ENCODE peak calls at places on chromosomes 7 and 10, in nine cellular contexts. Q is GM23338, H is upper lobe of left lung, L is prostate gland, X is suprapubic skin, Y is SK-N-SH, B is HepG2, T is SK-N-MC, N is HCT116. J is an unnamed sample.
A peak's percentile ranks its signal among the peaks of the same experiment; 100 is the strongest.

GRCh38 chr7:2190531-2190930 is 42.2 kb downstream of the MAD1L1 start:
- DNase-seq in T (no peak), Q (no peak), H (no peak), N (no peak), X (no peak), B (no peak), L (no peak), Y (no peak), J (no peak)

GRCh38 chr10:117186832-117187615 is 10.3 kb upstream of the KCNK18 start:
- DNase-seq in B (no peak), Q (peak; percentile 55), X (no peak), L (no peak), N (peak; percentile 80), H (no peak), T (no peak), Y (no peak), J (no peak)

GRCh38 chr10:125111350-125111749 is 49.0 kb downstream of the CTBP2 start:
- DNase-seq in T (no peak), L (no peak), B (no peak), X (no peak), H (no peak), Q (no peak), Y (no peak), N (no peak), J (no peak)

GRCh38 chr7:42689626-42690025 is 222.2 kb downstream of the C7orf25 start:
- DNase-seq in B (no peak), Q (no peak), H (no peak), L (no peak), N (no peak), Y (no peak), T (no peak), X (no peak), J (no peak)

GRCh38 chr7:136194843-136195242 is 217.7 kb upstream of the MTPN start:
- DNase-seq in Q (no peak), B (no peak), X (no peak), Y (no peak), N (no peak), T (no peak), L (no peak), H (no peak), J (no peak)

GRCh38 chr7:43385856-43386255 is 197.1 kb upstream of the STK17A start:
- DNase-seq in B (no peak), X (no peak), H (no peak), L (no peak), Y (no peak), T (no peak), Q (no peak), N (no peak), J (no peak)

GRCh38 chr7:92720604-92721350 is 115.6 kb downstream of the CDK6 start:
- DNase-seq in N (no peak), Y (no peak), Q (no peak), B (no peak), T (no peak), X (no peak), L (no peak), H (no peak), J (no peak)

GRCh38 chr10:13272164-13272571 is 27.7 kb downstream of the PHYH start:
- DNase-seq in Q (peak; percentile 48), Y (peak; percentile 29), B (peak; percentile 21), H (no peak), L (peak; percentile 39), N (no peak), T (no peak), X (no peak), J (no peak)

GRCh38 chr7:12357508-12357907 is 46.2 kb downstream of the VWDE start:
- DNase-seq in X (no peak), N (no peak), Y (no peak), Q (no peak), L (no peak), T (no peak), B (no peak), H (no peak), J (no peak)

GRCh38 chr7:37410305-37411209 is 38.1 kb downstream of the ELMO1 start:
- DNase-seq in X (no peak), L (no peak), B (no peak), N (no peak), Q (no peak), T (no peak), H (no peak), Y (no peak), J (no peak)

GRCh38 chr7:132402751-132403245 is 173.5 kb downstream of the PLXNA4 start:
- DNase-seq in L (no peak), N (no peak), T (no peak), B (no peak), H (peak; percentile 24), Q (no peak), Y (no peak), X (peak; percentile 71), J (peak; percentile 63)

GRCh38 chr10:100729877-100730738 is 15.3 kb upstream of the PAX2 start:
- DNase-seq in B (no peak), X (no peak), T (no peak), Y (peak; percentile 70), L (no peak), N (no peak), H (peak; percentile 84), Q (peak; percentile 58), J (peak; percentile 60)

GRCh38 chr7:138208010-138208634 is 131.9 kb downstream of the AKR1D1 start:
- DNase-seq in T (no peak), N (no peak), L (no peak), Y (no peak), Q (peak; percentile 75), X (no peak), H (no peak), B (no peak), J (no peak)

GRCh38 chr10:113469796-113470195 is 83.1 kb upstream of the HABP2 start:
- DNase-seq in Q (no peak), X (no peak), H (no peak), Y (no peak), L (no peak), N (no peak), T (no peak), B (no peak), J (no peak)

GRCh38 chr10:44898665-44899064 is 12.5 kb upstream of the TMEM72 start:
- DNase-seq in B (no peak), L (no peak), Y (no peak), Q (no peak), X (no peak), H (no peak), N (no peak), T (no peak), J (no peak)

GRCh38 chr7:47573758-47574472 is 8.0 kb downstream of the TNS3 start:
- DNase-seq in N (no peak), B (peak; percentile 82), X (peak; percentile 68), Y (peak; percentile 79), T (peak; percentile 56), Q (no peak), L (no peak), H (no peak), J (no peak)
- TF ChIP-seq POLR2AphosphoS5 in N (no peak), B (no peak), X (no peak), Y (peak; percentile 98), T (no peak), Q (no peak), L (no peak), H (no peak), J (no peak)

GRCh38 chr10:114837690-114838089 is 16.1 kb downstream of the FHIP2A start:
- DNase-seq in T (no peak), L (no peak), B (no peak), H (no peak), Y (no peak), Q (no peak), X (no peak), N (no peak), J (no peak)
- H3K36me3 ChIP-seq in T (peaks cover 11% of the 10 kb centered on the region), L (no peaks in the 10 kb centered on the region), B (peaks cover 9% of the 10 kb centered on the region), H (peaks cover 30% of the 10 kb centered on the region), Y (peaks cover 86% of the 10 kb centered on the region), Q (peaks cover 7% of the 10 kb centered on the region), X (peaks cover 89% of the 10 kb centered on the region), N (peaks cover 25% of the 10 kb centered on the region), J (no peaks in the 10 kb centered on the region)

GRCh38 chr7:77859343-77859742 is 60.8 kb downstream of the PHTF2 start:
- DNase-seq in L (no peak), Q (no peak), H (no peak), X (no peak), Y (no peak), B (no peak), N (no peak), T (no peak), J (no peak)

GRCh38 chr7:77858278-77858677 is 59.7 kb downstream of the PHTF2 start:
- DNase-seq in Y (no peak), H (no peak), Q (no peak), T (no peak), B (no peak), X (no peak), N (no peak), L (no peak), J (no peak)

DNA sequence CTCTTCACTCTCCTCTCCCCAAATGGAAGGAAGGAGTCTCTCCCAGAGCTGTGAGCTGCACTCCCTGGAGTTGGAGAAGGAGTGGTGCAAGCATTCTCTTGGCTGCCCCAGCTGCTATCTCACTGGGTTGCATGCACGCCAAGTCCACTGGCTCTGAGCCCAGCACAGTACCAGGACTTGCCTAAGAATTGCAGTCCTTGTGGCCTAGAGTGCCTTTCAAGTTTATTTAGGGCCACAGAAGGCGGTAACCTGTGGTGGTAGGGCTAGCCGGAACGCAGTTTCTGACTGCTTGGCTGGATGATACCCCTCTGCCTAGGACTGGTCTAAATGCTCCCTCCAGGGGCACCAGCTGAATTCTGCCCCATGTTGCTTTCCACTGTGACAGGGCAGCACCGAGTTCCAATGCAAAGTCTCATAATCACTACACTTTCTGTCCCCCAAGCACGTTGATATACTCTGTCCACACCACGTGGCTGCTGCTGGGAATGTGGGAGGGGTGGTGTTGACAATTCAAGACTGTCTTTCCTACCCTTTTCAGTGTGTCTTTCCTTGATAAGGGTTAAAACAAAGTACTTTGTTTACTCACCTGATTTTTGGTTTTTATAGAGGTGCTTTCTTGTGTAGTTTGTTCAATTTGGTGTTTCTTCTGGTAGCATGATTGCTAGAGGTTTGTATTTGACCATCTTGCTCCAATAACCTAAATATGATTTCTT is 57.0 kb downstream of the PHTF2 start:
- DNase-seq in H (no peak), Y (no peak), L (no peak), N (no peak), X (no peak), T (no peak), B (no peak), Q (no peak), J (no peak)
- H3K27ac ChIP-seq in H (no peak overlapping the region), Y (no peak overlapping the region), L (no peak overlapping the region), N (no peak overlapping the region), X (no peak overlapping the region), T (no peak overlapping the region), B (no peak overlapping the region), Q (no peak overlapping the region), J (no peak overlapping the region)

DNA sequence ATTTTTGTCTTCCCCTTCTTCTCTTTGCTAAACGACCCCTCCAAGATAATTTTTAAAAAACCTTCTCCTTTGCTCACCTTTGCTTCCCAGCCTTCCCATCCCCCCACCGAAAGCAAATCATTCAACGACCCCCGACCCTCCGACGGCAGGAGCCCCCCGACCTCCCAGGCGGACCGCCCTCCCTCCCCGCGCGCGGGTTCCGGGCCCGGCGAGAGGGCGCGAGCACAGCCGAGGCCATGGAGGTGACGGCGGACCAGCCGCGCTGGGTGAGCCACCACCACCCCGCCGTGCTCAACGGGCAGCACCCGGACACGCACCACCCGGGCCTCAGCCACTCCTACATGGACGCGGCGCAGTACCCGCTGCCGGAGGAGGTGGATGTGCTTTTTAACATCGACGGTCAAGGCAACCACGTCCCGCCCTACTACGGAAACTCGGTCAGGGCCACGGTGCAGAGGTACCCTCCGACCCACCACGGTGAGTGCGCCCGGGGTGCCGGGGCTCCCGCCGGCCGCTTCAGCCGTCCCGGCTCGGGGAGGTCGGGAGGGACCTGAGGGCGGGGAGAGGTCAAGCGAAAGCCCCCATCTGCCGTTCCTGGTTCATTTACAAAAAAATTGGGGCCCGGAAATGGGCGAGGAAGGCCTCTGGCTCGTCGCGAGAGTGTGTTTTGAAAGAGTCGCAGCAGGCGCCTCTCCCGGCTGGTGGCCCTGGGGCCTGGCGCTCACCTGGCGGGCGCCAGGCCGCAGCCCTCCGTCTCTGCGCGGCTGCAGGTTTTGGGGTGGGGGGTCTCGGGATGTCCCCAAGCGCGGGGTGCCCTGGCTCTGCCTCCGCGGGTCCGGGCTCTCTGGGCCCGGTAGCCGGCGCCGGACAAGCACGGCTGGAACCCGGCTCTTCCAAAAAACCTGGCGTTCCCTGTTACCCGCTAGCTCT is 1.2 kb downstream of the GATA3 start:
- DNase-seq in N (no peak), L (no peak), X (peak; percentile 55), B (no peak), Q (peak; percentile 64), Y (no peak), H (peak; percentile 87), T (no peak), J (peak; percentile 87)
- TF ChIP-seq POLR2AphosphoS5 in N (no peak), L (no peak), X (no peak), B (no peak), Q (no peak), Y (no peak), H (no peak), T (no peak), J (peak; percentile 71)

J was measured in spleen.